ENCODE peak calls at places on chromosomes 3 and 15, in ten cellular contexts. F is uterus, P is transverse colon, A is HCT116, J is A549, H is GM12878, W is sigmoid colon, B is esophagus muscularis mucosa, C is heart left ventricle, D is K562. M is an unnamed sample. For H3K9me3, the result is how much of the 10 kb centered on the place peaks cover.

GRCh38 chr15:80160570-80161156 is 7.9 kb downstream of the FAH start:
- DNase-seq in F (no peak), P (peak), A (no peak), J (peak), H (peak), W (peak), B (no peak), C (peak), D (peak), M (peak)

GRCh38 chr3:27643355-27643754 is 78.8 kb downstream of the EOMES start:
- DNase-seq in F (no peak), P (no peak), A (no peak), J (no peak), H (no peak), W (no peak), B (no peak), C (no peak), D (no peak), M (no peak)

GRCh38 chr15:99450896-99451358 is 114.9 kb upstream of the MEF2A start:
- DNase-seq in F (peak), P (peak), A (no peak), J (no peak), H (no peak), W (peak), B (no peak), C (peak), D (no peak), M (peak)

GRCh38 chr3:128337305-128337704 is 129.4 kb downstream of the DNAJB8 start:
- DNase-seq in F (no peak), P (no peak), A (no peak), J (no peak), H (no peak), W (peak), B (no peak), C (no peak), D (no peak), M (no peak)

GRCh38 chr3:69294014-69294771 is 91.7 kb downstream of the FRMD4B start:
- DNase-seq in F (peak), P (no peak), A (no peak), J (peak), H (no peak), W (no peak), B (no peak), C (no peak), D (no peak), M (no peak)

GRCh38 chr3:40337136-40338108 is 27.9 kb downstream of the EIF1B start:
- DNase-seq in F (no peak), P (no peak), A (no peak), J (no peak), H (no peak), W (no peak), B (no peak), C (no peak), D (peak), M (no peak)

GRCh38 chr15:61828008-61828407 is 232.2 kb downstream of the VPS13C start:
- DNase-seq in F (no peak), P (no peak), A (no peak), J (peak), H (no peak), W (no peak), B (peak), C (no peak), D (peak), M (no peak)

GRCh38 chr3:41485484-41485883 is 286.2 kb downstream of the CTNNB1 start:
- DNase-seq in F (no peak), P (no peak), A (no peak), J (no peak), H (no peak), W (no peak), B (no peak), C (no peak), D (no peak), M (no peak)

GRCh38 chr3:138030881-138031280 is 20.9 kb downstream of the CLDN18 start:
- DNase-seq in F (no peak), P (no peak), A (no peak), J (no peak), H (no peak), W (no peak), B (no peak), C (no peak), D (no peak), M (no peak)

GRCh38 chr15:85564686-85565085 is 184.3 kb downstream of the AKAP13 start:
- DNase-seq in F (no peak), P (no peak), A (no peak), J (no peak), H (no peak), W (no peak), B (no peak), C (no peak), D (no peak), M (no peak)

GRCh38 chr15:95843241-95843851 is 487.2 kb upstream of the NR2F2 start:
- DNase-seq in F (peak), P (no peak), A (no peak), J (no peak), H (no peak), W (no peak), B (no peak), C (peak), D (no peak), M (no peak)

GRCh38 chr15:32870240-32871033 is 152.6 kb downstream of the GREM1 start:
- DNase-seq in F (no peak), P (peak), A (peak), J (no peak), H (peak), W (no peak), B (no peak), C (no peak), D (peak), M (no peak)

GRCh38 chr15:38860253-38860652 is 295.6 kb upstream of the RASGRP1 start:
- DNase-seq in F (no peak), P (no peak), A (no peak), J (no peak), H (no peak), W (no peak), B (no peak), C (no peak), D (no peak), M (no peak)

GRCh38 chr3:13083898-13084297 is 10.7 kb upstream of the IQSEC1 start:
- DNase-seq in F (no peak), P (peak), A (no peak), J (no peak), H (peak), W (no peak), B (no peak), C (no peak), D (no peak), M (no peak)

GRCh38 chr3:67312205-67312604 is 314.1 kb downstream of the KBTBD8 start:
- DNase-seq in F (no peak), P (no peak), A (no peak), J (no peak), H (no peak), W (no peak), B (no peak), C (no peak), D (no peak), M (no peak)

GRCh38 chr3:17014286-17014685 is 129.5 kb downstream of the PLCL2 start:
- DNase-seq in F (no peak), P (no peak), A (no peak), J (peak), H (no peak), W (no peak), B (no peak), C (no peak), D (no peak), M (no peak)

GRCh38 chr3:171824076-171824475 is 13.8 kb upstream of the PLD1 start:
- DNase-seq in F (peak), P (no peak), A (no peak), J (no peak), H (no peak), W (no peak), B (no peak), C (peak), D (no peak), M (no peak)

GRCh38 chr3:4979401-4980228 is at the start of gene BHLHE40:
- DNase-seq in F (no peak), P (peak), A (no peak), J (no peak), H (no peak), W (no peak), B (no peak), C (peak), D (no peak), M (no peak)

GRCh38 chr15:99365232-99365631 is 114.0 kb downstream of the LRRC28 start:
- DNase-seq in F (no peak), P (no peak), A (no peak), J (no peak), H (peak), W (no peak), B (no peak), C (no peak), D (no peak), M (no peak)

GRCh38 chr3:134991472-134992010 is 196.5 kb downstream of the EPHB1 start:
- DNase-seq in F (no peak), P (no peak), A (no peak), J (no peak), H (no peak), W (no peak), B (no peak), C (no peak), D (no peak), M (no peak)

GRCh38 chr15:52427804-52428203 is 100.9 kb downstream of the MYO5A start:
- DNase-seq in F (no peak), P (no peak), A (peak), J (no peak), H (no peak), W (no peak), B (no peak), C (peak), D (no peak), M (peak)

GRCh38 chr3:150070271-150070670 is 99.6 kb upstream of the PFN2 start:
- DNase-seq in F (no peak), P (no peak), A (no peak), J (no peak), H (no peak), W (no peak), B (no peak), C (no peak), D (no peak), M (no peak)

GRCh38 chr3:17935217-17935616 is 192.8 kb upstream of the TBC1D5 start:
- DNase-seq in F (no peak), P (no peak), A (no peak), J (no peak), H (no peak), W (no peak), B (no peak), C (no peak), D (no peak), M (no peak)

GRCh38 chr3:69541823-69542264 is 156.0 kb upstream of the FRMD4B start:
- DNase-seq in F (no peak), P (no peak), A (no peak), J (no peak), H (no peak), W (no peak), B (no peak), C (peak), D (no peak), M (no peak)

GRCh38 chr15:57554063-57554820 is 37.5 kb upstream of the MYZAP start:
- DNase-seq in F (no peak), P (no peak), A (no peak), J (no peak), H (no peak), W (no peak), B (no peak), C (no peak), D (no peak), M (no peak)

GRCh38 chr3:17810759-17811158 is 68.3 kb upstream of the TBC1D5 start:
- DNase-seq in F (no peak), P (no peak), A (peak), J (peak), H (no peak), W (no peak), B (no peak), C (no peak), D (no peak), M (no peak)

GRCh38 chr3:50256978-50257890 is 11.7 kb upstream of the SEMA3B start:
- DNase-seq in F (no peak), P (peak), A (no peak), J (peak), H (no peak), W (no peak), B (no peak), C (peak), D (no peak), M (no peak)

GRCh38 chr15:78618490-78618934 is 2.3 kb downstream of the CHRNA3 start:
- DNase-seq in F (peak), P (peak), A (peak), J (peak), H (peak), W (peak), B (peak), C (peak), D (peak), M (peak)

GRCh38 chr15:78621810-78622402 is 1.1 kb upstream of the CHRNA3 start:
- DNase-seq in F (no peak), P (no peak), A (no peak), J (no peak), H (no peak), W (no peak), B (no peak), C (no peak), D (no peak), M (no peak)

GRCh38 chr15:78620839-78621421 is at the start of gene CHRNA3:
- DNase-seq in F (no peak), P (no peak), A (no peak), J (no peak), H (no peak), W (no peak), B (no peak), C (no peak), D (no peak), M (no peak)

GRCh38 chr15:78619022-78619950 is 1.5 kb downstream of the CHRNA3 start:
- DNase-seq in F (no peak), P (no peak), A (no peak), J (no peak), H (no peak), W (no peak), B (no peak), C (no peak), D (no peak), M (peak)

GRCh38 chr15:78620021-78620838 is 566 bp downstream of the CHRNA3 start:
- DNase-seq in F (no peak), P (no peak), A (no peak), J (peak), H (no peak), W (no peak), B (no peak), C (no peak), D (no peak), M (peak)
- H3K4me3 ChIP-seq in F (no peak), P (peak), A (no peak), J (peak), H (no peak), W (peak), B (peak), C (peak), D (no peak), M (peak)

DNA sequence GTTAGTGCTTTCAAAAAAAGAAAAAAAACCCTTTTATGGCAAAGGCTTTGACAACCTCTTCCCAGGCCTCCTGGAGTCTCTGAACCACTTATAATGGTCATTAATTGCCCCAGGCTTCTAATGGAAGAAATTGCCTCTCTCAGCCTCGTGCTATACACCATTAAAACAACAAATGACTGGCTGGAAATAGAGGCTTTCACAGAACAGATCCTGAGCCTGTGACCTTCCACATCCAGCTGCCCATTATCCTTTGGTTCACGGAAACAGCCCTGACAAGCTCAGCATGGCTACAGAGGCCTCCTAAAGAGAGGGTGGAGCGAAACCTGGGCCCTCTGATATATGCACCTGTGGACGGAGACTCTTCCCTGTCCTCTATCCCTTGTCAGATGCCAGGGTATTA is 26.8 kb upstream of the MKRN3 start:
- DNase-seq in F (no peak), P (no peak), A (no peak), J (no peak), H (no peak), W (no peak), B (no peak), C (no peak), D (no peak), M (no peak)
- H3K9me3 ChIP-seq in F (under half), P (under half), A (under half), J (under half), H (under half), W (under half), B (under half), C (under half), D (under half), M (under half)

GRCh38 chr3:64023187-64023860 is at the start of gene PSMD6:
- DNase-seq in F (peak), P (peak), A (peak), J (peak), H (peak), W (peak), B (peak), C (peak), D (peak), M (peak)
- TF ChIP-seq POLR2A in F (peak), P (peak), A (no peak), J (peak), H (peak), W (peak), B (no peak), C (no peak), D (peak), M (peak)

GRCh38 chr3:71723452-71724170 is 1.6 kb downstream of the EIF4E3 start:
- DNase-seq in F (no peak), P (no peak), A (no peak), J (no peak), H (no peak), W (no peak), B (no peak), C (no peak), D (no peak), M (no peak)
- H3K4me3 ChIP-seq in F (no peak), P (peak), A (no peak), J (peak), H (no peak), W (peak), B (peak), C (no peak), D (no peak), M (peak)

GRCh38 chr3:155238845-155239244 is 54.6 kb downstream of the STRIT1 start:
- DNase-seq in F (no peak), P (no peak), A (no peak), J (no peak), H (no peak), W (no peak), B (no peak), C (no peak), D (no peak), M (no peak)
- H3K9me3 ChIP-seq in F (under half), P (under half), A (under half), J (under half), H (under half), W (under half), B (under half), C (under half), D (under half), M (under half)

DNA sequence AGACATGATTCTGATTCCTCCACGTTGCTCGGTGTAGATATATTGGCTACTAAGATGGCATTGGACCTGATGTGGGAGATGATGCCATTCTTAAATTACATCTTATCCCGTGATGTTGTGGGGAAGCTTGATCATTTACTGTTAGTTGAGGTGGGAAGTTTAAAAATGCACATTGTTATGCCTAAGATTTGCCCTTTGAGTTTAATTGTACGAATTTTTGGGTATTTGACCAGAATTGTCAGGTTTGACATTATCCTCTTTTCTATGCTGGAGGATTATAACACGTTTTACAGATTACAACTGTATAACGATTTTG is 1.6 kb downstream of the FEM1B start:
- DNase-seq in F (no peak), P (no peak), A (no peak), J (no peak), H (no peak), W (no peak), B (no peak), C (no peak), D (no peak), M (no peak)
- TF ChIP-seq POLR2A in F (no peak), P (no peak), A (no peak), J (no peak), H (no peak), W (no peak), B (no peak), C (no peak), D (no peak), M (no peak)

GRCh38 chr3:123586131-123586530 is 1.3 kb upstream of the HACD2 start:
- DNase-seq in F (no peak), P (peak), A (peak), J (peak), H (no peak), W (no peak), B (peak), C (no peak), D (peak), M (no peak)

GRCh38 chr3:123587399-123587798 is 2.5 kb upstream of the HACD2 start:
- DNase-seq in F (no peak), P (no peak), A (no peak), J (no peak), H (no peak), W (no peak), B (peak), C (no peak), D (no peak), M (no peak)

GRCh38 chr3:123584988-123585937 is at the start of gene HACD2:
- DNase-seq in F (peak), P (peak), A (peak), J (peak), H (peak), W (peak), B (peak), C (peak), D (peak), M (peak)

GRCh38 chr3:123584284-123584987 is 417 bp downstream of the HACD2 start:
- DNase-seq in F (peak), P (peak), A (no peak), J (no peak), H (no peak), W (peak), B (peak), C (peak), D (peak), M (peak)

GRCh38 chr3:123586966-123587365 is 2.1 kb upstream of the HACD2 start:
- DNase-seq in F (no peak), P (no peak), A (no peak), J (no peak), H (no peak), W (no peak), B (peak), C (no peak), D (no peak), M (no peak)
- H3K4me3 ChIP-seq in F (no peak), P (no peak), A (no peak), J (no peak), H (peak), W (no peak), B (no peak), C (no peak), D (no peak), M (no peak)

M was measured in ovary.